ENCODE peak calls at places on chromosomes 11 and 22, in four cellular contexts. N, X, H and U are unnamed samples.

GRCh38 chr22:26610072-26610958 is 7.5 kb downstream of the CRYBB1 start:
- DNase-seq in N (no peak), X (no peak), H (no peak), U (no peak)

GRCh38 chr11:87603887-87604286 is 566.2 kb downstream of the TMEM135 start:
- DNase-seq in N (no peak), X (no peak), H (no peak), U (no peak)

GRCh38 chr11:96054870-96055705 is 131.2 kb upstream of the MTMR2 start:
- DNase-seq in N (peak), X (peak), H (peak), U (no peak)

GRCh38 chr11:105244157-105244820 is 104.7 kb upstream of the CARD18 start:
- DNase-seq in N (no peak), X (no peak), H (no peak), U (no peak)

GRCh38 chr22:50245214-50246072 is 620 bp upstream of the TUBGCP6 start:
- DNase-seq in N (no peak), X (no peak), H (peak), U (no peak)

GRCh38 chr11:119493712-119494111 is 70.7 kb upstream of the THY1 start:
- DNase-seq in N (no peak), X (no peak), H (peak), U (peak)

GRCh38 chr11:134033696-134034491 is 35.0 kb upstream of the JAM3 start:
- DNase-seq in N (peak), X (peak), H (peak), U (peak)

GRCh38 chr11:36022891-36023290 is 79.0 kb downstream of the LDLRAD3 start:
- DNase-seq in N (no peak), X (no peak), H (no peak), U (no peak)

GRCh38 chr11:65615950-65616574 is 486 bp downstream of the PCNX3 start:
- DNase-seq in N (peak), X (peak), H (peak), U (peak)

GRCh38 chr11:45768486-45768885 is 36.5 kb upstream of the SLC35C1 start:
- DNase-seq in N (no peak), X (no peak), H (no peak), U (no peak)

GRCh38 chr11:117441146-117441975 is 113.7 kb downstream of the CEP164 start:
- DNase-seq in N (no peak), X (no peak), H (no peak), U (no peak)

GRCh38 chr11:123308077-123308476 is 113.0 kb upstream of the CLMP start:
- DNase-seq in N (no peak), X (no peak), H (no peak), U (no peak)

GRCh38 chr11:134988495-134988894 is 576.5 kb upstream of the B3GAT1 start:
- DNase-seq in N (no peak), X (no peak), H (no peak), U (no peak)

GRCh38 chr11:46338988-46339666 is 8.1 kb upstream of the DGKZ start:
- DNase-seq in N (no peak), X (no peak), H (no peak), U (peak)

GRCh38 chr11:122711831-122712378 is 56.4 kb downstream of the UBASH3B start:
- DNase-seq in N (no peak), X (no peak), H (no peak), U (no peak)

GRCh38 chr11:61020706-61021235 is 49.3 kb downstream of the CD6 start:
- DNase-seq in N (no peak), X (no peak), H (no peak), U (no peak)

GRCh38 chr22:21967693-21968271 is 14.8 kb downstream of the TOP3B start:
- DNase-seq in N (no peak), X (no peak), H (no peak), U (no peak)

GRCh38 chr22:45462034-45462655 is 40.5 kb upstream of the FBLN1 start:
- DNase-seq in N (peak), X (peak), H (peak), U (peak)

GRCh38 chr11:87659807-87660206 is 515.4 kb downstream of the RAB38 start:
- DNase-seq in N (no peak), X (no peak), H (no peak), U (no peak)

GRCh38 chr11:83120328-83120727 is 36.6 kb upstream of the PCF11 start:
- DNase-seq in N (no peak), X (no peak), H (no peak), U (no peak)

GRCh38 chr22:26316732-26317131 is 112.3 kb upstream of the ASPHD2 start:
- DNase-seq in N (no peak), X (no peak), H (no peak), U (no peak)

GRCh38 chr22:21657361-21658118 is 8.3 kb upstream of the PPIL2 start:
- DNase-seq in N (peak), X (peak), H (peak), U (peak)

GRCh38 chr11:71256080-71256479 is 3.7 kb upstream of the SHANK2 start:
- DNase-seq in N (no peak), X (no peak), H (no peak), U (no peak)

GRCh38 chr22:26479792-26480610 is 3.6 kb downstream of the HPS4 start:
- DNase-seq in N (no peak), X (peak), H (no peak), U (no peak)

GRCh38 chr11:47271961-47272661 is 2.2 kb downstream of the MADD start:
- DNase-seq in N (peak), X (no peak), H (no peak), U (no peak)

GRCh38 chr11:120827820-120828219 is 196.1 kb upstream of the TBCEL start:
- DNase-seq in N (no peak), X (no peak), H (no peak), U (no peak)

GRCh38 chr11:71252782-71253730 is 679 bp upstream of the SHANK2 start:
- DNase-seq in N (peak), X (peak), H (no peak), U (peak)

GRCh38 chr11:86150826-86151187 is 81.9 kb upstream of the PICALM start:
- DNase-seq in N (no peak), X (no peak), H (no peak), U (no peak)

GRCh38 chr22:36395922-36396321 is 8.2 kb upstream of the MYH9 start:
- DNase-seq in N (no peak), X (peak), H (no peak), U (no peak)

GRCh38 chr11:69909561-69910518 is 90.6 kb upstream of the FGF3 start:
- DNase-seq in N (peak), X (no peak), H (peak), U (peak)

GRCh38 chr11:63805844-63806415 is 7.3 kb upstream of the SPINDOC start:
- DNase-seq in N (no peak), X (no peak), H (no peak), U (no peak)

GRCh38 chr11:106276859-106277436 is 199.5 kb downstream of the AASDHPPT start:
- DNase-seq in N (no peak), X (no peak), H (no peak), U (no peak)

GRCh38 chr11:67631427-67631826 is 1.7 kb upstream of the NUDT8 start:
- DNase-seq in N (no peak), X (no peak), H (no peak), U (peak)

GRCh38 chr11:123409456-123409801 is 20.6 kb upstream of the GRAMD1B start:
- DNase-seq in N (no peak), X (no peak), H (no peak), U (no peak)

GRCh38 chr11:92697461-92698314 is 271.8 kb upstream of the MTNR1B start:
- DNase-seq in N (no peak), X (no peak), H (no peak), U (no peak)

GRCh38 chr11:20097319-20098221 is 62.7 kb downstream of the DBX1 start:
- DNase-seq in N (no peak), X (no peak), H (no peak), U (no peak)

DNA sequence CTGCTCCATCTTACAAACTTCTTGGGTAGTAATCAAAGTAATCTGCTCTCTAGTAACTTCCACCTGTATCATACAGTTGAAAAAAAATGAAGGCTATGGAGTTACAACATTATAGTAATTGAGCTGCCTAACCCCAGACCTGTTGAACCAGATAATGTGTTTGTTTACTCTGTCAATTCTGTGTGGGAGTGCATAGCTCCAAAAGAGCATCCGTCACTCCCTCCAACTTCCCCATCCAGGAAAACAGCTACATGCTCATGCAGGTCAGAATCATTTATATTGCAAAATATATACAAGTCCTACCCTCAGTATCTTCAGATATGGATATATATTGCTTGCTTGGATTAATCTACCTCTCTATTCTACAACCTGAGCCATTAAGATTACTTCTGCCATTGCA is 244.0 kb upstream of the ANO5 start:
- DNase-seq in N (no peak), X (no peak), H (no peak), U (no peak)
- TF ChIP-seq ELF4 in N (no peak), X (no peak), H (no peak), U (no peak)

GRCh38 chr11:78420796-78421209 is 3.2 kb upstream of the GAB2 start:
- DNase-seq in N (no peak), X (no peak), H (no peak), U (no peak)
- TF ChIP-seq ELF4 in N (no peak), X (no peak), H (no peak), U (no peak)

GRCh38 chr11:72792437-72793021 is 1.3 kb downstream of the STARD10 start:
- DNase-seq in N (no peak), X (no peak), H (no peak), U (no peak)

GRCh38 chr11:72786305-72787261 is 7.3 kb downstream of the STARD10 start:
- DNase-seq in N (no peak), X (peak), H (no peak), U (no peak)

GRCh38 chr11:72788250-72788649 is 5.6 kb downstream of the STARD10 start:
- DNase-seq in N (no peak), X (no peak), H (no peak), U (no peak)

GRCh38 chr11:72787262-72788104 is 6.4 kb downstream of the STARD10 start:
- DNase-seq in N (peak), X (peak), H (peak), U (peak)

DNA sequence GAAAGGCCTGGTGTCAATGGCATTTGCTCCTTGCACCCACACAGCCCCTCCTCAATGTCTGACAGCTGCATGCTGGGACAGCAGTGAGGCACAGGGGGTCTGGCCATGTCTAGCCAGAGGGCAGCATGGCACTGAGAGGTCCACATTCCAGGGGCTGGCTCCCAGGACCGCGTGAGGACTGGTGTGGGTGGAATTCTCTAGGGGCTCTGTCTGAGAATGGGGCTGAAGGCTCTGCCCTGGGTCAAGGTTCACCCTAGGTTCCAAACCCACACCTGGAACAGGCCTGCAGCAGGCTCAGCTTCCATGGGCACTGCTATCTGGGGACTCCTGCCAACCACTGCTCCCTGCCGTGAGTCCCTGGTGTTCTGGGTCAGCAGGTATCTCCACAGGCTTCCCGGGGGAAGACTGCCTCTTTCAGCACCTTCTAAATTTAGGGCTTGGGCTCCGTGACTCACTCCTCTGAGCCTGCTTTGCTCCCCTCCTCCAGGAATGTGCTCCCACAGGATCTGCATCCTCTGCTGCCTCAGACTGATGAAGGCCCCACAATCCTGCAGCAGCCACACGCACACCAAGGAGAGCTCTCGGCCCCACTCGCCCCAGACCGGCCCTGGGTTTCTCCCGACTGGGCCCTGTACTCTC is 4.2 kb downstream of the STARD10 start:
- DNase-seq in N (no peak), X (no peak), H (no peak), U (no peak)
- TF ChIP-seq ELF4 in N (no peak), X (no peak), H (no peak), U (no peak)

GRCh38 chr11:58530236-58530635 is 22.3 kb upstream of the OR5B21 start:
- DNase-seq in N (no peak), X (no peak), H (no peak), U (no peak)
- TF ChIP-seq ELF4 in N (no peak), X (no peak), H (no peak), U (no peak)

DNA sequence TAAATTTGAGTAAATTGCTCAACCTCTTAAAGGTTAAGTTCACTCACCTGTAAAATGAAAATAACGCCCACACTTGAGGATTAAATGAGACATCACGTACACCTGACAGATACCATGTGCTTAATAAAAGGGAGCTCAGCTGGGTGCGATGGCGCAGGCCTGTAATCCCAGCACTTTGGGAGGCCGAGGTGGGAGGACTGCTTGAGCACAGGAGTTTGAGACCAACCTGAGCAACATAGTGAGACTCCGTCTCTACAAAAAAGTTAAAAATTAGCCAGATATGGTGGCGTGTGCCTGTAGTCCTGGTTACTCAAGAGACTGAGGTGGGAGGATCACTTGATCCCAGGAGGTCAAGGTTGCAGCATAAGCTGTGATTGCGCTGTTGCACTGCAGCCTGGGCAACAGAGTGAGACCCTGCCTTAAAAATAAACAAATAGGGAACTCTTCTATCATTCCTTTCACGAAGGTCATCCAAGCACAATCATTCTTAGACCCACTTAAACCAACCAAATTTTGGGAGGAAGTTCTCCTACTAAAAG is 134.1 kb downstream of the BBOX1 start:
- DNase-seq in N (no peak), X (peak), H (no peak), U (no peak)
- TF ChIP-seq ELF4 in N (no peak), X (no peak), H (no peak), U (no peak)